ENCODE peak calls at places on chromosomes 1 and 21, in four cellular contexts. One of them, this sample, is unnamed.

GRCh38 chr1:154263465-154264332 is 8.7 kb upstream of the HAX1 start:
- DNase-seq in GM23338: no peak
- DNase-seq in endothelial cell of umbilical vein: peak
- DNase-seq in GM04504: no peak
- DNase-seq in this sample: no peak

GRCh38 chr1:227808566-227808965 is 6.9 kb upstream of the PRSS38 start:
- DNase-seq in GM23338: no peak
- DNase-seq in endothelial cell of umbilical vein: no peak
- DNase-seq in GM04504: no peak
- DNase-seq in this sample: no peak

GRCh38 chr1:59062743-59063142 is 234.2 kb upstream of the FGGY start:
- DNase-seq in GM23338: peak
- DNase-seq in endothelial cell of umbilical vein: peak
- DNase-seq in GM04504: no peak
- DNase-seq in this sample: no peak

GRCh38 chr1:68470388-68470970 is 20.7 kb upstream of the RPE65 start:
- DNase-seq in GM23338: no peak
- DNase-seq in endothelial cell of umbilical vein: peak
- DNase-seq in GM04504: peak
- DNase-seq in this sample: no peak

GRCh38 chr1:212825798-212826452 is 21.5 kb downstream of the SPATA45 start:
- DNase-seq in GM23338: no peak
- DNase-seq in endothelial cell of umbilical vein: no peak
- DNase-seq in GM04504: no peak
- DNase-seq in this sample: no peak

GRCh38 chr1:205009666-205010065 is 33.3 kb upstream of the CNTN2 start:
- DNase-seq in GM23338: no peak
- DNase-seq in endothelial cell of umbilical vein: no peak
- DNase-seq in GM04504: no peak
- DNase-seq in this sample: no peak

GRCh38 chr21:38973552-38973951 is 167.8 kb downstream of the ETS2 start:
- DNase-seq in GM23338: no peak
- DNase-seq in endothelial cell of umbilical vein: no peak
- DNase-seq in GM04504: no peak
- DNase-seq in this sample: no peak

GRCh38 chr1:98839840-98840239 is 164.8 kb downstream of the PLPPR5 start:
- DNase-seq in GM23338: no peak
- DNase-seq in endothelial cell of umbilical vein: no peak
- DNase-seq in GM04504: no peak
- DNase-seq in this sample: no peak

GRCh38 chr1:205111354-205111753 is 10.4 kb downstream of the RBBP5 start:
- DNase-seq in GM23338: no peak
- DNase-seq in endothelial cell of umbilical vein: no peak
- DNase-seq in GM04504: no peak
- DNase-seq in this sample: no peak

GRCh38 chr1:103529746-103530145 is 4.2 kb downstream of the RNPC3 start:
- DNase-seq in GM23338: peak
- DNase-seq in endothelial cell of umbilical vein: no peak
- DNase-seq in GM04504: no peak
- DNase-seq in this sample: no peak

GRCh38 chr1:3296326-3296725 is 158.1 kb upstream of the ARHGEF16 start:
- DNase-seq in GM23338: no peak
- DNase-seq in endothelial cell of umbilical vein: no peak
- DNase-seq in GM04504: no peak
- DNase-seq in this sample: no peak

GRCh38 chr1:109369167-109369746 is 28.5 kb downstream of the SORT1 start:
- DNase-seq in GM23338: no peak
- DNase-seq in endothelial cell of umbilical vein: no peak
- DNase-seq in GM04504: no peak
- DNase-seq in this sample: no peak

GRCh38 chr1:171062902-171063301 is 27.8 kb upstream of the FMO3 start:
- DNase-seq in GM23338: no peak
- DNase-seq in endothelial cell of umbilical vein: no peak
- DNase-seq in GM04504: no peak
- DNase-seq in this sample: no peak

GRCh38 chr1:246280551-246280950 is 226.5 kb downstream of the SMYD3 start:
- DNase-seq in GM23338: peak
- DNase-seq in endothelial cell of umbilical vein: peak
- DNase-seq in GM04504: no peak
- DNase-seq in this sample: peak

GRCh38 chr1:26164036-26164927 is 4.5 kb downstream of the C1orf232 start:
- DNase-seq in GM23338: peak
- DNase-seq in endothelial cell of umbilical vein: peak
- DNase-seq in GM04504: no peak
- DNase-seq in this sample: no peak

GRCh38 chr1:82421782-82422181 is 621.0 kb downstream of the ADGRL2 start:
- DNase-seq in GM23338: no peak
- DNase-seq in endothelial cell of umbilical vein: no peak
- DNase-seq in GM04504: no peak
- DNase-seq in this sample: no peak

GRCh38 chr1:93592636-93592949 is 89.0 kb downstream of the BCAR3 start:
- DNase-seq in GM23338: no peak
- DNase-seq in endothelial cell of umbilical vein: no peak
- DNase-seq in GM04504: no peak
- DNase-seq in this sample: no peak

GRCh38 chr21:18334066-18334465 is 69.5 kb downstream of the TMPRSS15 start:
- DNase-seq in GM23338: no peak
- DNase-seq in endothelial cell of umbilical vein: no peak
- DNase-seq in GM04504: no peak
- DNase-seq in this sample: no peak

GRCh38 chr1:98389809-98390208 is 271.7 kb upstream of the SNX7 start:
- DNase-seq in GM23338: no peak
- DNase-seq in endothelial cell of umbilical vein: peak
- DNase-seq in GM04504: peak
- DNase-seq in this sample: no peak

GRCh38 chr1:41900611-41901444 is 17.9 kb downstream of the HIVEP3 start:
- DNase-seq in GM23338: no peak
- DNase-seq in endothelial cell of umbilical vein: peak
- DNase-seq in GM04504: no peak
- DNase-seq in this sample: no peak

GRCh38 chr1:102120910-102121309 is 124.2 kb upstream of the OLFM3 start:
- DNase-seq in GM23338: no peak
- DNase-seq in endothelial cell of umbilical vein: no peak
- DNase-seq in GM04504: no peak
- DNase-seq in this sample: no peak

GRCh38 chr1:29513357-29513756 is 277.0 kb downstream of the PTPRU start:
- DNase-seq in GM23338: peak
- DNase-seq in endothelial cell of umbilical vein: peak
- DNase-seq in GM04504: peak
- DNase-seq in this sample: peak

GRCh38 chr1:52672946-52673345 is 25.2 kb downstream of the COA7 start:
- DNase-seq in GM23338: no peak
- DNase-seq in endothelial cell of umbilical vein: no peak
- DNase-seq in GM04504: no peak
- DNase-seq in this sample: no peak